ENCODE peak calls at places on chromosomes 12 and 14, in six cellular contexts. One of them, this sample, is unnamed.

GRCh38 chr12:106081606-106082005 is 57.1 kb downstream of the NUAK1 start:
- DNase-seq in RPMI7951: no peak
- DNase-seq in MV-4-11: peak; percentile 7
- DNase-seq in endodermal cell: no peak
- DNase-seq in activated CD8-positive, alpha-beta T cell treated with anti-CD3 and anti-CD28 coated beads, Interleukin-2, amount 10 ng/mL, durations not matched to agents 7 days and 5 days: no peak
- DNase-seq in stimulated activated CD8-positive, alpha-beta memory T cell treated with anti-CD3 and anti-CD28 coated beads, Interleukin-15, amount 100 ng/mL, for 24 hours: no peak
- DNase-seq in this sample: peak; percentile 50

GRCh38 chr14:95818581-95818980 is 58.1 kb upstream of the TUNAR start:
- DNase-seq in activated CD8-positive, alpha-beta T cell treated with anti-CD3 and anti-CD28 coated beads, Interleukin-2, amount 10 ng/mL, durations not matched to agents 7 days and 5 days: no peak
- DNase-seq in endodermal cell: no peak
- DNase-seq in stimulated activated CD8-positive, alpha-beta memory T cell treated with anti-CD3 and anti-CD28 coated beads, Interleukin-15, amount 100 ng/mL, for 24 hours: no peak
- DNase-seq in RPMI7951: no peak
- DNase-seq in MV-4-11: no peak
- DNase-seq in this sample: no peak

GRCh38 chr12:7303230-7303629 is 642 bp upstream of the ACSM4 start:
- DNase-seq in activated CD8-positive, alpha-beta T cell treated with anti-CD3 and anti-CD28 coated beads, Interleukin-2, amount 10 ng/mL, durations not matched to agents 7 days and 5 days: no peak
- DNase-seq in MV-4-11: no peak
- DNase-seq in RPMI7951: peak; percentile 22
- DNase-seq in endodermal cell: no peak
- DNase-seq in stimulated activated CD8-positive, alpha-beta memory T cell treated with anti-CD3 and anti-CD28 coated beads, Interleukin-15, amount 100 ng/mL, for 24 hours: no peak
- DNase-seq in this sample: no peak

GRCh38 chr14:102320033-102320660 is 601 bp downstream of the ZNF839 start:
- DNase-seq in stimulated activated CD8-positive, alpha-beta memory T cell treated with anti-CD3 and anti-CD28 coated beads, Interleukin-15, amount 100 ng/mL, for 24 hours: no peak
- DNase-seq in RPMI7951: peak; percentile 39
- DNase-seq in endodermal cell: peak; percentile 72
- DNase-seq in MV-4-11: no peak
- DNase-seq in activated CD8-positive, alpha-beta T cell treated with anti-CD3 and anti-CD28 coated beads, Interleukin-2, amount 10 ng/mL, durations not matched to agents 7 days and 5 days: peak; percentile 54
- DNase-seq in this sample: peak; percentile 60

GRCh38 chr14:41810362-41810761 is 203.7 kb downstream of the LRFN5 start:
- DNase-seq in MV-4-11: no peak
- DNase-seq in RPMI7951: no peak
- DNase-seq in stimulated activated CD8-positive, alpha-beta memory T cell treated with anti-CD3 and anti-CD28 coated beads, Interleukin-15, amount 100 ng/mL, for 24 hours: no peak
- DNase-seq in endodermal cell: no peak
- DNase-seq in activated CD8-positive, alpha-beta T cell treated with anti-CD3 and anti-CD28 coated beads, Interleukin-2, amount 10 ng/mL, durations not matched to agents 7 days and 5 days: no peak
- DNase-seq in this sample: no peak

GRCh38 chr12:89542912-89543592 is 17.2 kb upstream of the POC1B start:
- DNase-seq in MV-4-11: peak; percentile 70
- DNase-seq in endodermal cell: peak; percentile 93
- DNase-seq in stimulated activated CD8-positive, alpha-beta memory T cell treated with anti-CD3 and anti-CD28 coated beads, Interleukin-15, amount 100 ng/mL, for 24 hours: no peak
- DNase-seq in activated CD8-positive, alpha-beta T cell treated with anti-CD3 and anti-CD28 coated beads, Interleukin-2, amount 10 ng/mL, durations not matched to agents 7 days and 5 days: peak; percentile 80
- DNase-seq in RPMI7951: peak; percentile 78
- DNase-seq in this sample: peak; percentile 91

GRCh38 chr14:33737446-33737845 is 213.4 kb downstream of the EGLN3 start:
- DNase-seq in activated CD8-positive, alpha-beta T cell treated with anti-CD3 and anti-CD28 coated beads, Interleukin-2, amount 10 ng/mL, durations not matched to agents 7 days and 5 days: no peak
- DNase-seq in MV-4-11: no peak
- DNase-seq in stimulated activated CD8-positive, alpha-beta memory T cell treated with anti-CD3 and anti-CD28 coated beads, Interleukin-15, amount 100 ng/mL, for 24 hours: no peak
- DNase-seq in endodermal cell: no peak
- DNase-seq in RPMI7951: peak; percentile 78
- DNase-seq in this sample: no peak

GRCh38 chr12:44960856-44961255 is 84.7 kb upstream of the NELL2 start:
- DNase-seq in activated CD8-positive, alpha-beta T cell treated with anti-CD3 and anti-CD28 coated beads, Interleukin-2, amount 10 ng/mL, durations not matched to agents 7 days and 5 days: no peak
- DNase-seq in MV-4-11: no peak
- DNase-seq in RPMI7951: no peak
- DNase-seq in endodermal cell: peak; percentile 87
- DNase-seq in stimulated activated CD8-positive, alpha-beta memory T cell treated with anti-CD3 and anti-CD28 coated beads, Interleukin-15, amount 100 ng/mL, for 24 hours: no peak
- DNase-seq in this sample: peak; percentile 12

GRCh38 chr14:32366995-32367394 is 37.9 kb downstream of the AKAP6 start:
- DNase-seq in MV-4-11: no peak
- DNase-seq in activated CD8-positive, alpha-beta T cell treated with anti-CD3 and anti-CD28 coated beads, Interleukin-2, amount 10 ng/mL, durations not matched to agents 7 days and 5 days: no peak
- DNase-seq in endodermal cell: no peak
- DNase-seq in stimulated activated CD8-positive, alpha-beta memory T cell treated with anti-CD3 and anti-CD28 coated beads, Interleukin-15, amount 100 ng/mL, for 24 hours: no peak
- DNase-seq in RPMI7951: no peak
- DNase-seq in this sample: peak; percentile 65

GRCh38 chr12:124233041-124233836 is 61.7 kb upstream of the RFLNA start:
- DNase-seq in MV-4-11: no peak
- DNase-seq in RPMI7951: peak; percentile 92
- DNase-seq in endodermal cell: no peak
- DNase-seq in stimulated activated CD8-positive, alpha-beta memory T cell treated with anti-CD3 and anti-CD28 coated beads, Interleukin-15, amount 100 ng/mL, for 24 hours: no peak
- DNase-seq in activated CD8-positive, alpha-beta T cell treated with anti-CD3 and anti-CD28 coated beads, Interleukin-2, amount 10 ng/mL, durations not matched to agents 7 days and 5 days: no peak
- DNase-seq in this sample: peak; percentile 56

GRCh38 chr14:81565441-81566290 is 32.0 kb upstream of the SEL1L start:
- DNase-seq in activated CD8-positive, alpha-beta T cell treated with anti-CD3 and anti-CD28 coated beads, Interleukin-2, amount 10 ng/mL, durations not matched to agents 7 days and 5 days: peak; percentile 28
- DNase-seq in MV-4-11: peak; percentile 13
- DNase-seq in endodermal cell: peak; percentile 71
- DNase-seq in stimulated activated CD8-positive, alpha-beta memory T cell treated with anti-CD3 and anti-CD28 coated beads, Interleukin-15, amount 100 ng/mL, for 24 hours: no peak
- DNase-seq in RPMI7951: peak; percentile 3
- DNase-seq in this sample: no peak

GRCh38 chr12:68175566-68176033 is 16.1 kb upstream of the IFNG start:
- DNase-seq in activated CD8-positive, alpha-beta T cell treated with anti-CD3 and anti-CD28 coated beads, Interleukin-2, amount 10 ng/mL, durations not matched to agents 7 days and 5 days: peak; percentile 74
- DNase-seq in MV-4-11: no peak
- DNase-seq in stimulated activated CD8-positive, alpha-beta memory T cell treated with anti-CD3 and anti-CD28 coated beads, Interleukin-15, amount 100 ng/mL, for 24 hours: no peak
- DNase-seq in RPMI7951: no peak
- DNase-seq in endodermal cell: peak; percentile 61
- DNase-seq in this sample: no peak

GRCh38 chr12:8461426-8461825 is 5.7 kb downstream of the CLEC6A start:
- DNase-seq in stimulated activated CD8-positive, alpha-beta memory T cell treated with anti-CD3 and anti-CD28 coated beads, Interleukin-15, amount 100 ng/mL, for 24 hours: no peak
- DNase-seq in MV-4-11: no peak
- DNase-seq in endodermal cell: no peak
- DNase-seq in RPMI7951: no peak
- DNase-seq in activated CD8-positive, alpha-beta T cell treated with anti-CD3 and anti-CD28 coated beads, Interleukin-2, amount 10 ng/mL, durations not matched to agents 7 days and 5 days: no peak
- DNase-seq in this sample: no peak

GRCh38 chr12:79634957-79635471 is 55.8 kb downstream of the PAWR start:
- DNase-seq in endodermal cell: peak; percentile 68
- DNase-seq in stimulated activated CD8-positive, alpha-beta memory T cell treated with anti-CD3 and anti-CD28 coated beads, Interleukin-15, amount 100 ng/mL, for 24 hours: no peak
- DNase-seq in activated CD8-positive, alpha-beta T cell treated with anti-CD3 and anti-CD28 coated beads, Interleukin-2, amount 10 ng/mL, durations not matched to agents 7 days and 5 days: no peak
- DNase-seq in RPMI7951: no peak
- DNase-seq in MV-4-11: no peak
- DNase-seq in this sample: no peak

GRCh38 chr12:83945871-83946270 is 966.7 kb downstream of the SLC6A15 start:
- DNase-seq in RPMI7951: peak; percentile 17
- DNase-seq in endodermal cell: no peak
- DNase-seq in stimulated activated CD8-positive, alpha-beta memory T cell treated with anti-CD3 and anti-CD28 coated beads, Interleukin-15, amount 100 ng/mL, for 24 hours: no peak
- DNase-seq in activated CD8-positive, alpha-beta T cell treated with anti-CD3 and anti-CD28 coated beads, Interleukin-2, amount 10 ng/mL, durations not matched to agents 7 days and 5 days: no peak
- DNase-seq in MV-4-11: no peak
- DNase-seq in this sample: no peak

GRCh38 chr12:108332791-108333382 is 6.2 kb downstream of the CMKLR1 start:
- DNase-seq in activated CD8-positive, alpha-beta T cell treated with anti-CD3 and anti-CD28 coated beads, Interleukin-2, amount 10 ng/mL, durations not matched to agents 7 days and 5 days: no peak
- DNase-seq in endodermal cell: peak; percentile 66
- DNase-seq in MV-4-11: peak; percentile 99
- DNase-seq in stimulated activated CD8-positive, alpha-beta memory T cell treated with anti-CD3 and anti-CD28 coated beads, Interleukin-15, amount 100 ng/mL, for 24 hours: no peak
- DNase-seq in RPMI7951: peak; percentile 85
- DNase-seq in this sample: no peak

GRCh38 chr12:102437511-102437910 is 42.9 kb downstream of the IGF1 start:
- DNase-seq in MV-4-11: peak; percentile 48
- DNase-seq in endodermal cell: no peak
- DNase-seq in RPMI7951: no peak
- DNase-seq in activated CD8-positive, alpha-beta T cell treated with anti-CD3 and anti-CD28 coated beads, Interleukin-2, amount 10 ng/mL, durations not matched to agents 7 days and 5 days: no peak
- DNase-seq in stimulated activated CD8-positive, alpha-beta memory T cell treated with anti-CD3 and anti-CD28 coated beads, Interleukin-15, amount 100 ng/mL, for 24 hours: no peak
- DNase-seq in this sample: no peak

GRCh38 chr14:96635850-96636249 is 133.7 kb downstream of the PAPOLA start:
- DNase-seq in RPMI7951: peak; percentile 56
- DNase-seq in activated CD8-positive, alpha-beta T cell treated with anti-CD3 and anti-CD28 coated beads, Interleukin-2, amount 10 ng/mL, durations not matched to agents 7 days and 5 days: no peak
- DNase-seq in MV-4-11: no peak
- DNase-seq in endodermal cell: no peak
- DNase-seq in stimulated activated CD8-positive, alpha-beta memory T cell treated with anti-CD3 and anti-CD28 coated beads, Interleukin-15, amount 100 ng/mL, for 24 hours: no peak
- DNase-seq in this sample: peak; percentile 17

GRCh38 chr12:53232641-53233538 is 881 bp upstream of the RARG start:
- DNase-seq in activated CD8-positive, alpha-beta T cell treated with anti-CD3 and anti-CD28 coated beads, Interleukin-2, amount 10 ng/mL, durations not matched to agents 7 days and 5 days: peak; percentile 57
- DNase-seq in RPMI7951: peak; percentile 55
- DNase-seq in endodermal cell: peak; percentile 90
- DNase-seq in stimulated activated CD8-positive, alpha-beta memory T cell treated with anti-CD3 and anti-CD28 coated beads, Interleukin-15, amount 100 ng/mL, for 24 hours: no peak
- DNase-seq in MV-4-11: peak; percentile 19
- DNase-seq in this sample: peak; percentile 30

GRCh38 chr12:123533672-123534643 is at the start of gene RILPL1:
- DNase-seq in MV-4-11: no peak
- DNase-seq in activated CD8-positive, alpha-beta T cell treated with anti-CD3 and anti-CD28 coated beads, Interleukin-2, amount 10 ng/mL, durations not matched to agents 7 days and 5 days: peak; percentile 30
- DNase-seq in endodermal cell: peak; percentile 90
- DNase-seq in RPMI7951: peak; percentile 62
- DNase-seq in stimulated activated CD8-positive, alpha-beta memory T cell treated with anti-CD3 and anti-CD28 coated beads, Interleukin-15, amount 100 ng/mL, for 24 hours: peak; percentile 18
- DNase-seq in this sample: peak; percentile 66

GRCh38 chr12:47088021-47088944 is 8.5 kb upstream of the AMIGO2 start:
- DNase-seq in RPMI7951: no peak
- DNase-seq in MV-4-11: no peak
- DNase-seq in stimulated activated CD8-positive, alpha-beta memory T cell treated with anti-CD3 and anti-CD28 coated beads, Interleukin-15, amount 100 ng/mL, for 24 hours: no peak
- DNase-seq in endodermal cell: no peak
- DNase-seq in activated CD8-positive, alpha-beta T cell treated with anti-CD3 and anti-CD28 coated beads, Interleukin-2, amount 10 ng/mL, durations not matched to agents 7 days and 5 days: no peak
- DNase-seq in this sample: peak; percentile 57

GRCh38 chr12:53252349-53252916 is 15.7 kb upstream of the ESPL1 start:
- DNase-seq in RPMI7951: peak; percentile 38
- DNase-seq in endodermal cell: no peak
- DNase-seq in MV-4-11: peak; percentile 42
- DNase-seq in activated CD8-positive, alpha-beta T cell treated with anti-CD3 and anti-CD28 coated beads, Interleukin-2, amount 10 ng/mL, durations not matched to agents 7 days and 5 days: no peak
- DNase-seq in stimulated activated CD8-positive, alpha-beta memory T cell treated with anti-CD3 and anti-CD28 coated beads, Interleukin-15, amount 100 ng/mL, for 24 hours: no peak
- DNase-seq in this sample: peak; percentile 12

GRCh38 chr12:57479376-57480115 is at the start of gene ARHGAP9:
- DNase-seq in endodermal cell: no peak
- DNase-seq in MV-4-11: peak; percentile 45
- DNase-seq in RPMI7951: no peak
- DNase-seq in activated CD8-positive, alpha-beta T cell treated with anti-CD3 and anti-CD28 coated beads, Interleukin-2, amount 10 ng/mL, durations not matched to agents 7 days and 5 days: peak; percentile 82
- DNase-seq in stimulated activated CD8-positive, alpha-beta memory T cell treated with anti-CD3 and anti-CD28 coated beads, Interleukin-15, amount 100 ng/mL, for 24 hours: no peak
- DNase-seq in this sample: peak; percentile 83

GRCh38 chr14:30608533-30609006 is 13.5 kb upstream of the SCFD1 start:
- DNase-seq in MV-4-11: no peak
- DNase-seq in RPMI7951: peak; percentile 24
- DNase-seq in stimulated activated CD8-positive, alpha-beta memory T cell treated with anti-CD3 and anti-CD28 coated beads, Interleukin-15, amount 100 ng/mL, for 24 hours: no peak
- DNase-seq in endodermal cell: no peak
- DNase-seq in activated CD8-positive, alpha-beta T cell treated with anti-CD3 and anti-CD28 coated beads, Interleukin-2, amount 10 ng/mL, durations not matched to agents 7 days and 5 days: no peak
- DNase-seq in this sample: peak; percentile 24

GRCh38 chr14:105065280-105066228 is at the start of gene GPR132:
- DNase-seq in activated CD8-positive, alpha-beta T cell treated with anti-CD3 and anti-CD28 coated beads, Interleukin-2, amount 10 ng/mL, durations not matched to agents 7 days and 5 days: peak; percentile 97
- DNase-seq in stimulated activated CD8-positive, alpha-beta memory T cell treated with anti-CD3 and anti-CD28 coated beads, Interleukin-15, amount 100 ng/mL, for 24 hours: no peak
- DNase-seq in endodermal cell: peak; percentile 53
- DNase-seq in MV-4-11: peak; percentile 99
- DNase-seq in RPMI7951: no peak
- DNase-seq in this sample: no peak

GRCh38 chr12:75482636-75483035 is 2.1 kb downstream of the GLIPR1 start:
- DNase-seq in stimulated activated CD8-positive, alpha-beta memory T cell treated with anti-CD3 and anti-CD28 coated beads, Interleukin-15, amount 100 ng/mL, for 24 hours: no peak
- DNase-seq in endodermal cell: no peak
- DNase-seq in MV-4-11: peak; percentile 10
- DNase-seq in activated CD8-positive, alpha-beta T cell treated with anti-CD3 and anti-CD28 coated beads, Interleukin-2, amount 10 ng/mL, durations not matched to agents 7 days and 5 days: no peak
- DNase-seq in RPMI7951: no peak
- DNase-seq in this sample: no peak

GRCh38 chr14:20350860-20351259 is 7.4 kb downstream of the PARP2 start:
- DNase-seq in RPMI7951: peak; percentile 10
- DNase-seq in stimulated activated CD8-positive, alpha-beta memory T cell treated with anti-CD3 and anti-CD28 coated beads, Interleukin-15, amount 100 ng/mL, for 24 hours: no peak
- DNase-seq in MV-4-11: peak; percentile 10
- DNase-seq in activated CD8-positive, alpha-beta T cell treated with anti-CD3 and anti-CD28 coated beads, Interleukin-2, amount 10 ng/mL, durations not matched to agents 7 days and 5 days: no peak
- DNase-seq in endodermal cell: no peak
- DNase-seq in this sample: no peak

GRCh38 chr14:38221077-38221476 is 13.4 kb downstream of the SSTR1 start:
- DNase-seq in stimulated activated CD8-positive, alpha-beta memory T cell treated with anti-CD3 and anti-CD28 coated beads, Interleukin-15, amount 100 ng/mL, for 24 hours: no peak
- DNase-seq in endodermal cell: no peak
- DNase-seq in RPMI7951: no peak
- DNase-seq in activated CD8-positive, alpha-beta T cell treated with anti-CD3 and anti-CD28 coated beads, Interleukin-2, amount 10 ng/mL, durations not matched to agents 7 days and 5 days: no peak
- DNase-seq in MV-4-11: no peak
- DNase-seq in this sample: no peak

GRCh38 chr14:98651042-98651441 is 621.0 kb downstream of the BCL11B start:
- DNase-seq in RPMI7951: no peak
- DNase-seq in stimulated activated CD8-positive, alpha-beta memory T cell treated with anti-CD3 and anti-CD28 coated beads, Interleukin-15, amount 100 ng/mL, for 24 hours: no peak
- DNase-seq in activated CD8-positive, alpha-beta T cell treated with anti-CD3 and anti-CD28 coated beads, Interleukin-2, amount 10 ng/mL, durations not matched to agents 7 days and 5 days: no peak
- DNase-seq in MV-4-11: no peak
- DNase-seq in endodermal cell: peak; percentile 49
- DNase-seq in this sample: no peak

This sample was measured in SJCRH30.